ENCODE peak calls at places on chromosomes 11 and 22, in five cellular contexts. N is mesenchymal stem cell, F is prostate gland, H is iPS DF 6.9, W is lung. T is an unnamed sample. For H3K4me1, the result is how much of the 10 kb centered on the place peaks cover.

GRCh38 chr11:46673713-46674462 is 26.5 kb downstream of the ARHGAP1 start:
- DNase-seq in N (no peak), F (no peak), H (no peak), W (no peak), T (no peak)

GRCh38 chr22:38109391-38110000 is 988 bp downstream of the BAIAP2L2 start:
- DNase-seq in N (no peak), F (no peak), H (no peak), W (no peak), T (no peak)

GRCh38 chr22:32619614-32620426 is 145.2 kb downstream of the FBXO7 start:
- DNase-seq in N (peak), F (no peak), H (no peak), W (peak), T (peak)

GRCh38 chr11:121794671-121795070 is 321.3 kb downstream of the BLID start:
- DNase-seq in N (no peak), F (no peak), H (no peak), W (no peak), T (no peak)

GRCh38 chr11:78037056-78037455 is 14.0 kb upstream of the KCTD14 start:
- DNase-seq in N (no peak), F (no peak), H (no peak), W (peak), T (no peak)

GRCh38 chr11:70828498-70829159 is 423.7 kb downstream of the SHANK2 start:
- DNase-seq in N (no peak), F (no peak), H (no peak), W (no peak), T (no peak)

GRCh38 chr22:47767403-47767802 is 1005.0 kb downstream of the TBC1D22A start:
- DNase-seq in N (no peak), F (no peak), H (no peak), W (no peak), T (no peak)

GRCh38 chr11:127639916-127640315 is 639.3 kb upstream of the KIRREL3 start:
- DNase-seq in N (no peak), F (no peak), H (no peak), W (no peak), T (no peak)

GRCh38 chr11:8785998-8786397 is 103.4 kb downstream of the RPL27A start:
- DNase-seq in N (no peak), F (no peak), H (no peak), W (no peak), T (no peak)

GRCh38 chr22:50481440-50482106 is at the start of gene ADM2:
- DNase-seq in N (peak), F (peak), H (no peak), W (no peak), T (no peak)

GRCh38 chr22:41762980-41763779 is 37.3 kb upstream of the CCDC134 start:
- DNase-seq in N (no peak), F (peak), H (peak), W (no peak), T (no peak)

GRCh38 chr22:22406445-22406844 is 102.1 kb downstream of the ZNF280B start:
- DNase-seq in N (no peak), F (no peak), H (no peak), W (no peak), T (no peak)

GRCh38 chr22:43172191-43172590 is 14.7 kb downstream of the TTLL12 start:
- DNase-seq in N (no peak), F (no peak), H (no peak), W (no peak), T (no peak)

GRCh38 chr11:126391286-126391954 is 35.9 kb downstream of the ST3GAL4 start:
- DNase-seq in N (no peak), F (no peak), H (no peak), W (no peak), T (no peak)

GRCh38 chr11:47177846-47178245 is 1.2 kb upstream of the ARFGAP2 start:
- DNase-seq in N (no peak), F (no peak), H (no peak), W (no peak), T (peak)

GRCh38 chr11:42239102-42239501 is 779.6 kb upstream of the LRRC4C start:
- DNase-seq in N (no peak), F (peak), H (no peak), W (no peak), T (no peak)

GRCh38 chr11:70074701-70075100 is 3.4 kb upstream of the ANO1 start:
- DNase-seq in N (no peak), F (no peak), H (no peak), W (no peak), T (peak)

GRCh38 chr11:75380716-75381420 is 18.4 kb upstream of the RPS3 start:
- DNase-seq in N (peak), F (no peak), H (no peak), W (peak), T (no peak)

GRCh38 chr11:72333657-72334056 is 89.7 kb upstream of the PHOX2A start:
- DNase-seq in N (peak), F (no peak), H (peak), W (no peak), T (no peak)

GRCh38 chr11:21635359-21635758 is 557.5 kb upstream of the ANO5 start:
- DNase-seq in N (no peak), F (no peak), H (no peak), W (no peak), T (no peak)

GRCh38 chr11:119683783-119684182 is 45.2 kb downstream of the NECTIN1 start:
- DNase-seq in N (no peak), F (peak), H (no peak), W (no peak), T (no peak)

GRCh38 chr11:119681537-119681936 is 47.5 kb downstream of the NECTIN1 start:
- DNase-seq in N (no peak), F (no peak), H (no peak), W (no peak), T (no peak)

GRCh38 chr11:119677840-119678239 is 51.2 kb downstream of the NECTIN1 start:
- DNase-seq in N (no peak), F (no peak), H (no peak), W (no peak), T (no peak)

GRCh38 chr11:119678351-119678750 is 50.6 kb downstream of the NECTIN1 start:
- DNase-seq in N (no peak), F (no peak), H (no peak), W (no peak), T (no peak)

DNA sequence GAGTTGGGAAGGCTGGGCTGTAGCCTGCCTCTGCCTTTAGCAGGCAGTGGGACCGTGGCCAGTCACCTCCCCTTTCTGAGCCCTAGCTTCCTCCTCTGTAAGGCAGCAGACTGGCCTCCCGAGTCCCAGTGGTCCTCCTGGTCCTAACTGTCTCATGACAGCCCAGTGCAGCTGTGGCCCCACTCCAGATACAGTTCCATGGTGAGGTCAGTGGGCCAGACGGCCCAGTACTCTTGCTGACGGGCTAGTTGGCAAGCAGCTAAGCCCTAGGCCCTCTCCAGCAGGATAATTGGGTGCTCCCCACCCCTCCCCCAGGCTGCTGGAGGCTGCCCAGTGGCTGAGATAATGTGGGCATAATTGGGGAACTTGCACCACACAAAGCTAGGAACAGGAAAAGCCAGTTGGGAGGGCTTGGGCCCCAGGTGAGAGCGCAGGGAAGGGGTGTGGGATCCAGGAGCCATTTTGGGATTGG is 48.1 kb downstream of the NECTIN1 start:
- DNase-seq in N (no peak), F (peak), H (no peak), W (no peak), T (peak)
- H3K4me1 ChIP-seq in N (under half), F (under half), H (under half), W (under half), T (under half)

GRCh38 chr11:45159781-45160365 is 13.4 kb downstream of the PRDM11 start:
- DNase-seq in N (no peak), F (no peak), H (no peak), W (no peak), T (no peak)
- H3K4me1 ChIP-seq in N (under half), F (under half), H (under half), W (under half), T (under half)

GRCh38 chr11:76785513-76785912 is 2.4 kb downstream of the TSKU start:
- DNase-seq in N (no peak), F (no peak), H (no peak), W (no peak), T (no peak)
- H3K4me1 ChIP-seq in N (under half), F (under half), H (under half), W (under half), T (under half)

DNA sequence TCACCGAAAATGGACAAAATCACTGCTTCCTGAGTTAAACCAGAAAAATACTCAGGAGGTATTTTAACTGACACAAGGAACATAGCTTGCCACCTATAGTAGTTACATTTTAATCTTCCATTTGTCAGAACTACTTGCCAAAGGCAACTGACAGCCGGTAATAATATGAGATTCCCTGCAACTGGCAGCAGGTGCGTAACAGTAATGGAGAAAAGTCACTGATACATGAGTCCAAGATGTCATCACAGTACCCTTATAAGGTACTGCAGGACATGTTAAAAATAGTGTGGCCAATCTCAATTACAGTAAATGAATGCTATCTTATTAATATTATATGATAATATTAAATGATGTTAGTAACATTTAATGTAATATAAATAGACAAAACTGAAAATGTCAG is 21.1 kb upstream of the ARHGAP32 start:
- DNase-seq in N (no peak), F (no peak), H (no peak), W (no peak), T (no peak)
- H3K4me1 ChIP-seq in N (under half), F (under half), H (under half), W (under half), T (under half)

DNA sequence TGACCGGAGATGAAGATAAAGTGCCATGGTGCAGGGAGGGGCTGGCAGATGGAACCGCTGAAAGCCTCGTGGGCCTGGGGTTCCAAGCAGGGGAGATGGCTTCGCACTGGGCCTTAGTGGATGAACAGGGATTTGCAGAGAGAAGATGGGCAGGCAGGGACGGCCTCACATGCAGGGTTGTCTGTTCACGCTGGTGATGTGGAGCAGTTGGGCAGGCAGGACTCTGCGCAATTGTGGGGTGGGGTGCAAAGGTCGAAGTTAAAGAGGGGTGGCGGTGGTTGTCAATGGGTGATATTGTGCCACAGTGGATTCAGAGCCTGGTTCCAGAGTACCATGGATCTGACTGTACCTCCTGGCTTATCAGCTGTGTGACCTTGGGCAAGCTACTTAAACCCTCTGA is 7.9 kb downstream of the MB start:
- DNase-seq in N (no peak), F (no peak), H (no peak), W (no peak), T (no peak)
- H3K4me1 ChIP-seq in N (under half), F (under half), H (under half), W (under half), T (under half)

GRCh38 chr11:10303558-10304363 is 1.1 kb upstream of the ADM start:
- DNase-seq in N (peak), F (peak), H (no peak), W (no peak), T (peak)

GRCh38 chr11:10302294-10302743 is 2.6 kb upstream of the ADM start:
- DNase-seq in N (peak), F (no peak), H (no peak), W (peak), T (no peak)

GRCh38 chr11:10304495-10305261 is at the start of gene ADM:
- DNase-seq in N (peak), F (peak), H (no peak), W (peak), T (peak)

GRCh38 chr11:10301656-10302293 is 3.1 kb upstream of the ADM start:
- DNase-seq in N (peak), F (no peak), H (no peak), W (no peak), T (no peak)

DNA sequence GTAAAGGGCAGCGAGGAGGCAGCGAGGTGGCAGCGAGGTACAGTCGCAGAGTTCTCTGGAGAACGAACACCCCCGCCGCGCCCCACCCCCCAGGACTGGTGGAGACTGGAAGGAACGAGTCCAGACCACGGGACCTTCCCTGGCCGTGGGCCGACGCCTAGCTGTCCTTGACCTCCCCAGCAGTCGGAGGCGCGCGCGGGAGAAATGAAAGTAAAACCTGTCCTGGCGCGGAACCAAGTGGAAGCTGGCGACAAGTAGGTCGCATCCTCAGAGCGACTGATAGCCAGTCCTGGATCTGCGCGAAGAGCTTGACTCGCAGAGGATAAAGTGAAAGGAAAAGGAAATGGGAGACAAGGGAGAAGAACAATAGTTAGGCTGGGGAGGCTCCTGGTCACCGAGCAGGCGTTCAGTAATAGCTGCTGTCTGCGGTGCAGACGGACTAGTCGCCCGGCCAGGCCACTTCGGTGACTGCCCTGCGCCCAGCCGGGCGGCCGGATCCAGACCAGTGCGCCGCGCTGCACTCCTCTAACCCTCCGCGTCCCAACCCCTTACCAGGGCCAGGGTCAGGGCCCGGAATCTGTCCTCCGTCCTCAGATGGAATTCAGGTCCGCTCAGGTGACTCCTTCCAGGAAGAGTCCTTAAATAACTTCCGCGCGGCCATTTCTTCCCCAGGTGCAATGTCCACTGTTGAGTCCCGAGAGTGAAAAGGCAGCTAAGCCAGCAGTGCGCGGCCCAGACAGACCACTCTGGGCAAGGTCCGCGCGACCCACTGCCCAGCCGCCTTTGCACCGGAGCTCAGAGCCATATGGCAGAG is 1.9 kb upstream of the ADM start:
- DNase-seq in N (peak), F (peak), H (no peak), W (peak), T (peak)
- H3K4me1 ChIP-seq in N (under half), F (under half), H (under half), W (under half), T (under half)

GRCh38 chr11:65491163-65491465 is 7.7 kb upstream of the MALAT1 start:
- DNase-seq in N (peak), F (no peak), H (no peak), W (no peak), T (no peak)

GRCh38 chr11:65489061-65489705 is 9.7 kb upstream of the MALAT1 start:
- DNase-seq in N (peak), F (no peak), H (no peak), W (no peak), T (peak)

GRCh38 chr11:65491614-65492386 is 7.0 kb upstream of the MALAT1 start:
- DNase-seq in N (peak), F (peak), H (no peak), W (peak), T (peak)

GRCh38 chr11:65488273-65489058 is 10.4 kb upstream of the MALAT1 start:
- DNase-seq in N (peak), F (peak), H (no peak), W (no peak), T (peak)

DNA sequence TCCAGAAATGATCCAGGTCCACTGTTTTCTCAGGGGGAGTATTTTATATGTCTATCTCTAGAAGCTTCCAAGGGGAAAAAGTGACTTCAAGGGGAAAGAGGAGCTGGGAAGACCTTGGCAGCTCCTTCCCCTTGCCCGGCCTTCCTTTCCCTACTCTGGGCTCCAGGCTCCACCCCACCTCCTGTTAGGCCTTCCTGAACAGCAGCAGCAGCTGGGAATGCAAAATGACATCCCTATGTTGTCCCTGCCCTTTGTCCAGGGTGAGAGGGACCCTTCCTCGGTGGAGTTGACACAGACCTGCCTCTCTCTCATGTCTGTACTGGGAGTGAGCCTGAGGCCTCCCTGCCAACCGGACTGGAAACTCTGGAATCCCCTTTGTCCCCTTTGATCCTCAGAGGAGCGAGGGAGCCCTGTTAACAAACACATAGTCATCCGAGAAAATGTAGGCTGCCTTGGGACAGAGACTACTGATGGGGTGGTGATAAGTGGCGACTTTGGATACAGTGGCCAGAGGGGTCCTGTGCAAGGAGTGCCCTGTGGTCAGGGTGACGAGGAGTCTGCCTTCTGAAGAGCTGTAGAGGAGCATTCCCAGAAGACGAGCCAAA is 9.0 kb upstream of the MALAT1 start:
- DNase-seq in N (no peak), F (no peak), H (no peak), W (no peak), T (no peak)
- H3K4me1 ChIP-seq in N (half or more), F (half or more), H (under half), W (under half), T (half or more)

GRCh38 chr11:13228569-13228968 is 49.0 kb upstream of the BMAL1 start:
- DNase-seq in N (no peak), F (no peak), H (no peak), W (no peak), T (no peak)
- H3K4me1 ChIP-seq in N (under half), F (under half), H (under half), W (under half), T (under half)

DNA sequence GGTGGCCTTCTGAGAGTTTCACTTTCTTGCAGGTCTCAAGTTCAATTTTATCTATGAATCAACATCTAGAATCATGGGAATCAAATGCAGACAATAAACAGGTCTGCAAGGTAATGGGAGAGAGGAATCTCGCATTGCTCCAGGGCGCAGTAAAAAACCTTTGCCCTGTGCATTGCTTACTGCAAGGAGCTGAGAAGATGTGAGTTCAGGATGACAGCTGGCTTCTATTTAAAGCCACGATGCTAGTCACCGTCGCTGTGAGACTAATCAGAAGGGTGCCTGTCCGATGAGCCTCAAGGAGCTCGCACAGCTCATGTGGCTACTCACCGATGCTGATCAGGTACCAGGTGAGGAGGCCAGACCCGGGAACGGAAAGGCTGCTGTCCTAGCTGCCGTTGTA is 30.2 kb upstream of the APOA1 start:
- DNase-seq in N (no peak), F (no peak), H (no peak), W (no peak), T (no peak)
- H3K4me1 ChIP-seq in N (under half), F (under half), H (under half), W (under half), T (under half)